ENCODE peak calls at places on chromosomes 13 and 19, in eight cellular contexts. L, H, A, U, M, V, D and B are unnamed samples.

GRCh38 chr19:13153627-13154240 is 3.5 kb downstream of the IER2 start:
- DNase-seq in H (peak), M (no peak), V (no peak), U (peak), A (no peak), D (peak), L (no peak), B (no peak)

GRCh38 chr19:33292595-33293254 is 9.6 kb downstream of the CEBPA start:
- DNase-seq in U (peak), M (no peak), D (no peak), A (no peak), H (no peak), L (no peak), V (no peak), B (no peak)

GRCh38 chr19:48170817-48171347 is 402 bp downstream of the ZSWIM9 start:
- DNase-seq in D (no peak), U (no peak), L (no peak), M (no peak), A (no peak), H (no peak), V (peak), B (peak)

GRCh38 chr13:31046711-31047279 is 114.3 kb downstream of the TEX26 start:
- DNase-seq in M (no peak), U (no peak), A (no peak), H (no peak), V (no peak), D (no peak), L (no peak), B (peak)

GRCh38 chr19:37972803-37973202 is 65.8 kb downstream of the SIPA1L3 start:
- DNase-seq in L (no peak), D (no peak), V (no peak), M (no peak), U (no peak), A (no peak), H (no peak), B (no peak)

GRCh38 chr13:29479716-29480492 is 115.6 kb downstream of the SLC7A1 start:
- DNase-seq in V (no peak), M (no peak), D (no peak), H (no peak), L (no peak), A (no peak), U (no peak), B (peak)

GRCh38 chr19:42323852-42324654 is 1.4 kb upstream of the MEGF8 start:
- DNase-seq in H (no peak), M (no peak), L (no peak), A (no peak), V (peak), U (no peak), D (peak), B (no peak)

GRCh38 chr13:112869202-112870061 is 99.6 kb upstream of the MCF2L start:
- DNase-seq in A (no peak), M (no peak), H (no peak), U (no peak), V (no peak), D (no peak), L (no peak), B (no peak)

GRCh38 chr19:35068941-35069634 is 27.6 kb downstream of the HPN start:
- DNase-seq in A (no peak), L (no peak), M (no peak), U (no peak), D (no peak), H (no peak), V (no peak), B (no peak)

GRCh38 chr19:31525610-31526147 is 176.4 kb upstream of the TSHZ3 start:
- DNase-seq in A (no peak), M (no peak), L (no peak), V (no peak), H (no peak), D (no peak), U (no peak), B (no peak)

GRCh38 chr19:49231804-49232203 is 74.2 kb downstream of the TRPM4 start:
- DNase-seq in L (no peak), H (no peak), V (peak), A (no peak), M (no peak), U (no peak), D (peak), B (no peak)

GRCh38 chr13:108915095-108915633 is 285.8 kb downstream of the MYO16 start:
- DNase-seq in A (no peak), H (no peak), M (no peak), L (peak), D (no peak), U (peak), V (no peak), B (no peak)

GRCh38 chr19:11194657-11195056 is 2.7 kb downstream of the KANK2 start:
- DNase-seq in M (no peak), V (no peak), U (no peak), D (no peak), H (no peak), L (no peak), A (no peak), B (no peak)

GRCh38 chr19:34766386-34766785 is 6.6 kb downstream of the ZNF599 start:
- DNase-seq in D (no peak), M (no peak), V (no peak), L (no peak), A (no peak), H (no peak), U (no peak), B (no peak)

GRCh38 chr13:110399801-110400200 is 92.7 kb downstream of the COL4A2 start:
- DNase-seq in L (no peak), M (no peak), D (no peak), V (no peak), H (no peak), U (no peak), A (no peak), B (no peak)

GRCh38 chr13:101474419-101474957 is 22.0 kb downstream of the ITGBL1 start:
- DNase-seq in D (no peak), L (peak), A (no peak), H (no peak), M (peak), V (no peak), U (peak), B (no peak)

GRCh38 chr19:289651-290538 is 1.3 kb downstream of the PLPP2 start:
- DNase-seq in V (peak), M (no peak), D (peak), A (no peak), H (peak), L (no peak), U (peak), B (no peak)

GRCh38 chr13:60329221-60329983 is 67.6 kb upstream of the TDRD3 start:
- DNase-seq in A (no peak), D (peak), L (no peak), U (peak), M (peak), V (peak), H (no peak), B (peak)

GRCh38 chr19:46753420-46754155 is 7.3 kb upstream of the STRN4 start:
- DNase-seq in V (peak), D (peak), L (peak), H (peak), U (peak), M (no peak), A (no peak), B (no peak)

GRCh38 chr19:11528551-11529341 is at the start of gene ECSIT:
- DNase-seq in M (peak), U (peak), A (peak), L (peak), V (peak), H (peak), D (peak), B (peak)

GRCh38 chr13:32031025-32031814 is at the start of gene FRY:
- DNase-seq in V (peak), A (no peak), L (peak), U (peak), D (peak), H (peak), M (peak), B (peak)

GRCh38 chr13:93522486-93522885 is 295.9 kb downstream of the GPC6 start:
- DNase-seq in D (no peak), V (no peak), M (no peak), H (no peak), U (no peak), L (no peak), A (no peak), B (no peak)

GRCh38 chr19:35370722-35371121 is at the start of gene GPR42:
- DNase-seq in M (no peak), D (no peak), L (no peak), V (no peak), A (no peak), U (no peak), H (no peak), B (no peak)

GRCh38 chr19:12603714-12604113 is 6.9 kb downstream of the ZNF490 start:
- DNase-seq in L (no peak), H (peak), U (no peak), A (no peak), D (peak), M (no peak), V (peak), B (no peak)

GRCh38 chr19:3065675-3066357 is 3.5 kb upstream of the TLE5 start:
- DNase-seq in L (no peak), A (no peak), U (no peak), H (no peak), D (no peak), V (no peak), M (no peak), B (no peak)

GRCh38 chr13:105403065-105403464 is 1132.4 kb downstream of the EFNB2 start:
- DNase-seq in L (no peak), H (no peak), M (no peak), A (no peak), U (no peak), D (no peak), V (no peak), B (no peak)

GRCh38 chr19:52270266-52270885 is 989 bp downstream of the ZNF766 start:
- DNase-seq in A (no peak), D (peak), M (peak), H (no peak), U (no peak), L (no peak), V (peak), B (no peak)

GRCh38 chr13:112643759-112644459 is 45.9 kb upstream of the ATP11A start:
- DNase-seq in M (no peak), V (no peak), L (no peak), U (no peak), A (no peak), D (no peak), H (no peak), B (no peak)

GRCh38 chr13:91894311-91894710 is 495.9 kb downstream of the GPC5 start:
- DNase-seq in L (no peak), V (no peak), M (no peak), H (no peak), U (no peak), D (no peak), A (no peak), B (no peak)

GRCh38 chr19:46660601-46661019 is 372 bp downstream of the DACT3 start:
- DNase-seq in M (peak), H (no peak), V (no peak), D (peak), U (no peak), L (no peak), A (no peak), B (no peak)

GRCh38 chr19:20444202-20444885 is 121.2 kb downstream of the ZNF737 start:
- DNase-seq in H (no peak), A (no peak), V (no peak), L (no peak), U (no peak), M (no peak), D (no peak), B (no peak)

GRCh38 chr19:51691122-51692064 is 1.7 kb upstream of the SPACA6 start:
- DNase-seq in A (no peak), D (no peak), L (no peak), M (no peak), U (peak), H (no peak), V (no peak), B (no peak)

GRCh38 chr19:45474191-45474940 is 6.6 kb downstream of the FOSB start:
- DNase-seq in U (no peak), V (no peak), D (no peak), M (no peak), A (no peak), H (peak), L (no peak), B (no peak)

GRCh38 chr19:45558399-45558878 is 26.2 kb downstream of the OPA3 start:
- DNase-seq in U (peak), L (peak), A (no peak), M (no peak), H (peak), D (peak), V (peak), B (no peak)

GRCh38 chr19:16325671-16326400 is 1.2 kb downstream of the KLF2 start:
- DNase-seq in M (peak), L (no peak), U (no peak), A (no peak), H (peak), V (peak), D (peak), B (no peak)